ENCODE peak calls at places on chromosomes 13 and 19, in ten cellular contexts. B is RWPE1, E is foreskin fibroblast, H is fibroblast of pulmonary artery, X is endothelial cell, F is progenitor cell of endocrine pancreas, W is heart right ventricle, Y is cardiac muscle cell, V is HFFc6, J is tibial nerve. R is an unnamed sample.

GRCh38 chr19:31280266-31281006 is 68.8 kb downstream of the TSHZ3 start:
- DNase-seq in B (no peak), E (no peak), H (no peak), X (no peak), F (no peak), W (no peak), Y (no peak), V (no peak), J (no peak), R (no peak)

GRCh38 chr19:4445963-4446668 is 11.5 kb downstream of the UBXN6 start:
- DNase-seq in B (no peak), E (no peak), H (no peak), X (no peak), F (no peak), W (no peak), Y (no peak), V (no peak), J (no peak), R (no peak)

GRCh38 chr13:48414501-48414900 is 1.6 kb upstream of the LPAR6 start:
- DNase-seq in B (no peak), E (no peak), H (no peak), X (no peak), F (no peak), W (no peak), Y (no peak), V (no peak), J (no peak), R (no peak)

GRCh38 chr13:27810461-27810860 is 18.2 kb downstream of the GSX1 start:
- DNase-seq in B (no peak), E (no peak), H (no peak), X (no peak), F (no peak), W (no peak), Y (no peak), V (no peak), J (no peak), R (no peak)

GRCh38 chr13:102484329-102484728 is 82.5 kb upstream of the FGF14 start:
- DNase-seq in B (peak), E (peak), H (no peak), X (no peak), F (no peak), W (no peak), Y (peak), V (no peak), J (no peak), R (no peak)

GRCh38 chr13:97257228-97257755 is 35.2 kb downstream of the MBNL2 start:
- DNase-seq in B (no peak), E (no peak), H (no peak), X (no peak), F (no peak), W (no peak), Y (no peak), V (no peak), J (no peak), R (no peak)

GRCh38 chr13:50366488-50367174 is 351.4 kb downstream of the KCNRG start:
- DNase-seq in B (no peak), E (no peak), H (no peak), X (no peak), F (no peak), W (no peak), Y (no peak), V (no peak), J (no peak), R (no peak)

GRCh38 chr19:31960474-31960873 is 384.9 kb upstream of the ZNF507 start:
- DNase-seq in B (no peak), E (no peak), H (no peak), X (no peak), F (no peak), W (no peak), Y (no peak), V (no peak), J (no peak), R (no peak)

GRCh38 chr19:38930776-38931761 is at the start of gene MRPS12:
- DNase-seq in B (peak), E (peak), H (peak), X (peak), F (peak), W (peak), Y (peak), V (peak), J (peak), R (peak)

GRCh38 chr19:3618144-3618810 is 8.3 kb downstream of the CACTIN start:
- DNase-seq in B (peak), E (peak), H (peak), X (peak), F (peak), W (peak), Y (peak), V (no peak), J (peak), R (no peak)

GRCh38 chr13:40456397-40456958 is 210.0 kb downstream of the FOXO1 start:
- DNase-seq in B (no peak), E (no peak), H (no peak), X (no peak), F (no peak), W (no peak), Y (no peak), V (no peak), J (no peak), R (no peak)

DNA sequence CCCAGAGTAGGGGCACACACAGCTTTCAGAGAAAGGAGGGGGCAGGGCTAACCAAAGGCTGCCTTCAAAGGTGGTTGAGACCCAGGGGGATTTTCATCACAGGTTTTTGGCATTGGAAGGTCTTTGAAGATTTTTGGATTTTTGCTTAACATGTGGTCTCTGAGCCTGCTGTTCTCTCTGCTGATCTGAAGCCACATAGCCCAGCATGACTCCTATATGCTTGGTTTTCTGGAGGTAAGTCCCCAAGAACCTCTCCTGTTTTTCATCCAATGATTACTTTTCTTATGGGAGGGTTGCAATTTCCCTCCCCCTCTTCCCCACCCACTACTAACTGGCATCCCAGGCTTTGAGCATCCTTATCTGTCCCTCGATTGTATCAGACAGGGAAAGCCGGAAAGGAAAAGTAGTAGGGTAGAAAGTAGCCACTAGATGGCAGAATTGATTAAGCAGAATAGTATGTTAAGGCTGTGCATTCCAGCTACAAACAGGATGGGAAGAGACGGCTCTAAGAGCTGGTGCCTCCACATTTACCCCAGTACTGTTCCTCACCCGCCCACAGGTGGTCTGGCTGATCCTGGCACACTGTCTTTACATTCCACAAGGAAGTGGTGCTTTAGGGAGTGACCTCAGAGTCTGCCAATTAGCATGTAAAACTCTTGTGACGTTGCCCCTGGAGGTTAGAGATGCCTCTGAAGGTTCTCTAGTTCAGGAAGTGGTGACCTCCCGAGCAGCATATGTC is 218.9 kb upstream of the EDNRB start:
- DNase-seq in B (peak), E (peak), H (peak), X (peak), F (no peak), W (no peak), Y (peak), V (peak), J (peak), R (no peak)
- TF ChIP-seq CTCF in B (peak), E (peak), H (peak), X (peak), F (peak), W (peak), Y (peak), V (peak), J (peak), R (peak)

GRCh38 chr19:34448191-34448590 is 20.0 kb downstream of the UBA2 start:
- DNase-seq in B (no peak), E (no peak), H (no peak), X (no peak), F (no peak), W (no peak), Y (no peak), V (no peak), J (no peak), R (no peak)
- TF ChIP-seq CTCF in B (no peak), E (no peak), H (no peak), X (no peak), F (no peak), W (no peak), Y (no peak), V (no peak), J (no peak), R (no peak)

GRCh38 chr19:46620716-46621115 is 4.2 kb downstream of the PTGIR start:
- DNase-seq in B (no peak), E (no peak), H (peak), X (no peak), F (no peak), W (no peak), Y (no peak), V (peak), J (no peak), R (no peak)
- TF ChIP-seq CTCF in B (no peak), E (no peak), H (no peak), X (no peak), F (no peak), W (no peak), Y (no peak), V (no peak), J (no peak), R (no peak)

GRCh38 chr19:12996542-12997094 is 1.3 kb downstream of the NFIX start:
- DNase-seq in B (no peak), E (peak), H (peak), X (no peak), F (no peak), W (peak), Y (no peak), V (peak), J (peak), R (no peak)
- TF ChIP-seq CTCF in B (peak), E (no peak), H (no peak), X (no peak), F (peak), W (no peak), Y (no peak), V (peak), J (no peak), R (peak)

DNA sequence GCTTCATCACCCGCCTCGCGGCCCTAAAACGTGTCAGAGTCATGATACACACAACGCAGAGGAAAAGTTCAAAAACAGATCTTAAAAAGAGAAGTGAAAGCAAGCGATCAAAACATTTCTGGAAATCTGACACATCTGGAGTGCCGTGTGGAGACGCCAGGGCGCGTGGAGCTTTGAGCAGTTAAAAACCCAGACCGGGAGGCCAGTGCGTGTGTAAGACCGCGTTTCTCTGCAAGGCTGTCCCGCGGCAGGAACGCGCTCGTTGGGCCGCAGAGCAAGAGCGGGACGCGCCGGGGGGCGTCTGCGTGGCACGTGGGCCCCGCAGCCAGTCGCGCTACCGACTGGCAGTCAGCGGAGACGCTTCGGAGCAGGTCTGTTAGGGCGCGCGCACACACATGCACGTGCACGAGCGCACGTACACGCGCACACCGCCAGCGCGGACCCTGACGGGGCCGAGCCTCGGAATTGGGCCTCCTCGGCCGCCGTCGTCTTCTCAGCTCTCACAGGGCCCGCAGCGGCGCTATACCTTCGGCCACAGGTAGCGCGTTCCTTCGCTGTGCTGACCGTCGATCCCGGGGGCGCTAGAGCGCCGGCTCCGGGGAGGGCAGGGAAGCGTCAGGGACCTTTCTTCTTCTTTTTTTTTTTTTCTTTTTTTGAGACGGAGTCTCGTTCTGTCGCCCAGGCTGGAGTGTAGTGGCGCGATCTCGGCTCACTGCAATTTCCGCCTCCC is 35.8 kb downstream of the RNF6 start:
- DNase-seq in B (peak), E (peak), H (peak), X (peak), F (peak), W (peak), Y (peak), V (peak), J (peak), R (peak)
- TF ChIP-seq CTCF in B (peak), E (peak), H (peak), X (peak), F (peak), W (peak), Y (peak), V (peak), J (peak), R (peak)

DNA sequence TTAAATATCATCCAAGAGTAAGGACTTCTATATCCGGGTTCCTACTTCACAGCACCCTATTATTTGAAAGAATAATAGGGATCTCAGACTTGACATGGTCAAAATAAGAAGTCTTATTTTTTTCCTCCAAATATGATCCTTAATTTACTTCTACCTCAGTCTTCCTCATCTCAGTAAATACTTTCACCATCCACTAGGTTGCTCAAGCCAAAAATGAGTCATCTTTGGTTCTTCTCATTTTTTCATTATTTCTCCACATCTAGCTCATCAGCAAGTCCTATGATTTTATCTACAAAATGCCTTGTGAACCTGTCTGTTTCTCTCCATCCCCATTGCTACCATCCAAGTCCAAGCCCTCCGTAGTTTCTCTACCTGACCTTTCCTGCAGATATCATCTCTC is 121.9 kb upstream of the GJB6 start:
- DNase-seq in B (no peak), E (no peak), H (peak), X (no peak), F (no peak), W (no peak), Y (no peak), V (peak), J (no peak), R (no peak)
- TF ChIP-seq CTCF in B (no peak), E (no peak), H (peak), X (peak), F (no peak), W (peak), Y (peak), V (peak), J (no peak), R (no peak)

DNA sequence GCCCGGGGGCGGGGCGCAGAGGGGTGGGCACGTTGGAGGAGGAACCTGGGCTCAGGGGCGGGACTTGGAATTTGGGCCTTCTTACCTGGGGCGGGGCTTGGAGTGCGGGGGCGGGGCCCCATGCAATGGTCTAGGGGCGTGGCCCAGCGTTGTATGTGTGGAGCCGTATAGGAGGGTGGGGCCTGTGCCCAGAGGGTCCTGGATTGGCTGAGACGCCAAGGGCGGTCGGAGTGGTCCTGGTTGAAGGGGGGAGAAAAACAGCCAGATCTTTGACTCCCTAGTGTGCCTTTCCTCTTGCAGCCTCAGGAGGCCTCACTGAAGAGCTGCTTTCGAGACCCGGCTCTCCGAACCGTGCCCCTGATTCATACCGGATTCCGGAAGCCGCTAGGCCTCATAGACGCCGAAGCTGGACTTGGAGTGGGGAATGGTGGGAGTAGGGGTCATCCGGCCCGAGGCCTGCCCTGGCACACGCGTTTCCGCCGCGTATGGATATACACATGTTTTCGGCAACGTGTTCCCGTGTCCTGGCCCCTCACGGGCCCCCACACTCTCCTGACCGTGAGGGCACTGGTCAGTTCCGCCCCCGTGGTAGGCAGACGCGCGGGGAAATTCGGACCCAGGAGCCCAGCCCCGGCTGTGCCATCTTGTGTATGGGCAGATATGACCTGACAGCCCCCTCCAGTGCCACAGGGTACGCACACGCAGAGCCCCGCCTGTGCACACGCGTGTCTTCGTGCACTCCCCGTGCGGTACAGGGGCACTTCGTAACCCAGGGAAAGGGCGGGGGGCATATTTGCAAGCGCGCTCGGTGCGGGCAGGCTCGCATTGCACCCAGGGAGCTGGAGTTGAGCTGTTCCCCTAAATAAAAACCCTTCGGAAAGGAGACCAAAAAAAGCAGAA is 661 bp upstream of the PRR12 start:
- DNase-seq in B (peak), E (peak), H (peak), X (peak), F (peak), W (peak), Y (peak), V (peak), J (peak), R (peak)
- TF ChIP-seq CTCF in B (no peak), E (no peak), H (peak), X (no peak), F (peak), W (peak), Y (peak), V (peak), J (no peak), R (peak)

GRCh38 chr19:8361921-8362793 is 1.8 kb upstream of the ANGPTL4 start:
- DNase-seq in B (peak), E (peak), H (peak), X (no peak), F (no peak), W (peak), Y (peak), V (peak), J (peak), R (peak)
- TF ChIP-seq CTCF in B (no peak), E (no peak), H (no peak), X (no peak), F (no peak), W (no peak), Y (no peak), V (no peak), J (no peak), R (no peak)